ENCODE peak calls at places on chromosomes 13 and 19, in nine cellular contexts. Z, H, E, C, A, M, K, X and F are unnamed samples.

GRCh38 chr13:48624858-48625257 is 28.9 kb upstream of the CYSLTR2 start:
- DNase-seq in Z (no peak), H (no peak), E (no peak), C (no peak), A (no peak), M (no peak), K (no peak), X (peak), F (no peak)

GRCh38 chr13:67023088-67023893 is 206.8 kb downstream of the PCDH9 start:
- DNase-seq in Z (peak), H (peak), E (no peak), C (no peak), A (no peak), M (no peak), K (no peak), X (peak), F (no peak)

GRCh38 chr13:51814825-51815650 is 11.1 kb upstream of the DHRS12 start:
- DNase-seq in Z (no peak), H (no peak), E (peak), C (peak), A (peak), M (peak), K (no peak), X (peak), F (peak)

GRCh38 chr13:59203855-59204254 is 959.9 kb downstream of the DIAPH3 start:
- DNase-seq in Z (no peak), H (no peak), E (no peak), C (no peak), A (no peak), M (no peak), K (no peak), X (no peak), F (no peak)

GRCh38 chr13:44899967-44900366 is 89.3 kb downstream of the NUFIP1 start:
- DNase-seq in Z (no peak), H (no peak), E (no peak), C (no peak), A (no peak), M (no peak), K (no peak), X (no peak), F (no peak)

GRCh38 chr13:77535448-77535847 is at the start of gene SCEL:
- DNase-seq in Z (no peak), H (no peak), E (no peak), C (no peak), A (no peak), M (no peak), K (no peak), X (no peak), F (no peak)

GRCh38 chr13:60148918-60149317 is 14.8 kb downstream of the DIAPH3 start:
- DNase-seq in Z (no peak), H (no peak), E (no peak), C (no peak), A (no peak), M (no peak), K (no peak), X (no peak), F (no peak)

GRCh38 chr19:50500060-50500752 is 10.8 kb downstream of the JOSD2 start:
- DNase-seq in Z (no peak), H (no peak), E (no peak), C (no peak), A (no peak), M (no peak), K (no peak), X (no peak), F (no peak)

GRCh38 chr13:91520952-91521351 is 122.5 kb downstream of the GPC5 start:
- DNase-seq in Z (no peak), H (no peak), E (no peak), C (no peak), A (no peak), M (no peak), K (no peak), X (no peak), F (no peak)

GRCh38 chr19:13840751-13841338 is 36.1 kb upstream of the NANOS3 start:
- DNase-seq in Z (no peak), H (no peak), E (no peak), C (no peak), A (no peak), M (peak), K (no peak), X (no peak), F (peak)

GRCh38 chr13:24727731-24728601 is 36.0 kb upstream of the RNF17 start:
- DNase-seq in Z (peak), H (peak), E (no peak), C (peak), A (peak), M (peak), K (peak), X (peak), F (no peak)

GRCh38 chr13:112764864-112765561 is 75.2 kb downstream of the ATP11A start:
- DNase-seq in Z (no peak), H (no peak), E (no peak), C (no peak), A (no peak), M (no peak), K (no peak), X (no peak), F (no peak)

GRCh38 chr13:80133631-80134083 is 207.3 kb downstream of the SPRY2 start:
- DNase-seq in Z (no peak), H (no peak), E (no peak), C (no peak), A (no peak), M (no peak), K (no peak), X (no peak), F (no peak)

GRCh38 chr13:40539954-40540706 is 126.3 kb downstream of the FOXO1 start:
- DNase-seq in Z (peak), H (peak), E (no peak), C (no peak), A (no peak), M (no peak), K (no peak), X (no peak), F (no peak)

GRCh38 chr19:31666126-31666525 is 316.9 kb upstream of the TSHZ3 start:
- DNase-seq in Z (no peak), H (no peak), E (no peak), C (no peak), A (no peak), M (no peak), K (no peak), X (no peak), F (no peak)

GRCh38 chr13:110592670-110593069 is 22.7 kb upstream of the NAXD start:
- DNase-seq in Z (no peak), H (no peak), E (no peak), C (no peak), A (no peak), M (no peak), K (no peak), X (no peak), F (no peak)

GRCh38 chr13:21478881-21479808 is 20.0 kb upstream of the ZDHHC20 start:
- DNase-seq in Z (peak), H (peak), E (no peak), C (no peak), A (peak), M (no peak), K (peak), X (peak), F (no peak)

GRCh38 chr13:104586010-104586746 is 1520.0 kb upstream of the SLC10A2 start:
- DNase-seq in Z (peak), H (no peak), E (no peak), C (no peak), A (no peak), M (no peak), K (no peak), X (no peak), F (no peak)

GRCh38 chr13:110261166-110262081 is 45.5 kb downstream of the COL4A1 start:
- DNase-seq in Z (no peak), H (no peak), E (no peak), C (no peak), A (no peak), M (no peak), K (no peak), X (no peak), F (no peak)

GRCh38 chr13:41130356-41130755 is 2.2 kb downstream of the KBTBD6 start:
- DNase-seq in Z (no peak), H (no peak), E (no peak), C (no peak), A (no peak), M (no peak), K (no peak), X (no peak), F (no peak)

GRCh38 chr19:3080281-3080680 is 13.9 kb upstream of the GNA11 start:
- DNase-seq in Z (peak), H (no peak), E (no peak), C (no peak), A (no peak), M (no peak), K (peak), X (peak), F (no peak)

GRCh38 chr19:32223595-32224370 is 121.6 kb upstream of the ZNF507 start:
- DNase-seq in Z (no peak), H (no peak), E (no peak), C (no peak), A (no peak), M (no peak), K (no peak), X (no peak), F (no peak)

GRCh38 chr13:109900320-109900719 is 113.9 kb upstream of the IRS2 start:
- DNase-seq in Z (no peak), H (no peak), E (no peak), C (no peak), A (no peak), M (no peak), K (no peak), X (no peak), F (no peak)

GRCh38 chr19:33785795-33786194 is 10.9 kb upstream of the KCTD15 start:
- DNase-seq in Z (no peak), H (no peak), E (no peak), C (no peak), A (no peak), M (no peak), K (no peak), X (no peak), F (no peak)

GRCh38 chr19:3852614-3853254 is 16.1 kb downstream of the ZFR2 start:
- DNase-seq in Z (no peak), H (no peak), E (no peak), C (peak), A (peak), M (peak), K (peak), X (no peak), F (no peak)

GRCh38 chr19:5804516-5805464 is at the start of gene NRTN:
- DNase-seq in Z (no peak), H (no peak), E (no peak), C (peak), A (peak), M (no peak), K (no peak), X (no peak), F (peak)

GRCh38 chr19:6811906-6812305 is 39.4 kb downstream of the VAV1 start:
- DNase-seq in Z (no peak), H (no peak), E (no peak), C (no peak), A (no peak), M (no peak), K (peak), X (no peak), F (no peak)

GRCh38 chr13:31213681-31214289 is 14.0 kb downstream of the B3GLCT start:
- DNase-seq in Z (no peak), H (no peak), E (no peak), C (no peak), A (no peak), M (no peak), K (no peak), X (no peak), F (no peak)

GRCh38 chr13:31207630-31208549 is 8.1 kb downstream of the B3GLCT start:
- DNase-seq in Z (peak), H (no peak), E (no peak), C (no peak), A (no peak), M (no peak), K (peak), X (no peak), F (no peak)

GRCh38 chr13:31209819-31210209 is 10.0 kb downstream of the B3GLCT start:
- DNase-seq in Z (no peak), H (no peak), E (no peak), C (no peak), A (no peak), M (no peak), K (no peak), X (no peak), F (no peak)

GRCh38 chr13:31208554-31209122 is 8.9 kb downstream of the B3GLCT start:
- DNase-seq in Z (no peak), H (no peak), E (no peak), C (no peak), A (no peak), M (no peak), K (no peak), X (no peak), F (no peak)

GRCh38 chr13:31209172-31209818 is 9.5 kb downstream of the B3GLCT start:
- DNase-seq in Z (no peak), H (no peak), E (no peak), C (no peak), A (no peak), M (no peak), K (no peak), X (peak), F (no peak)
- TF ChIP-seq CTCF in Z (no peak), H (no peak), E (no peak), C (no peak), A (no peak), M (no peak), K (no peak), X (no peak), F (no peak)

GRCh38 chr13:106036870-106037269 is 498.6 kb downstream of the EFNB2 start:
- DNase-seq in Z (no peak), H (no peak), E (no peak), C (no peak), A (no peak), M (no peak), K (no peak), X (no peak), F (no peak)
- TF ChIP-seq CTCF in Z (no peak), H (no peak), E (no peak), C (no peak), A (no peak), M (no peak), K (no peak), X (no peak), F (no peak)

GRCh38 chr13:86447479-86447878 is 648.3 kb upstream of the SLITRK6 start:
- DNase-seq in Z (no peak), H (no peak), E (no peak), C (no peak), A (no peak), M (no peak), K (no peak), X (no peak), F (no peak)
- TF ChIP-seq CTCF in Z (no peak), H (no peak), E (no peak), C (no peak), A (no peak), M (no peak), K (no peak), X (no peak), F (no peak)

GRCh38 chr13:47598340-47598911 is 402.6 kb downstream of the SUCLA2 start:
- DNase-seq in Z (no peak), H (no peak), E (no peak), C (no peak), A (no peak), M (no peak), K (no peak), X (no peak), F (no peak)
- TF ChIP-seq CTCF in Z (peak), H (peak), E (no peak), C (no peak), A (no peak), M (peak), K (peak), X (no peak), F (no peak)